ENCODE peak calls at places on chromosomes 3 and 15, in five cellular contexts. B, R, V, U and F are unnamed samples.

GRCh38 chr3:42012935-42013651 is 51.2 kb upstream of the ULK4 start:
- DNase-seq in B (peak; percentile 59), R (no peak), V (peak; percentile 56), U (peak; percentile 86), F (peak; percentile 86)

GRCh38 chr3:33722626-33723370 is 4.7 kb upstream of the CLASP2 start:
- DNase-seq in B (no peak), R (no peak), V (no peak), U (no peak), F (no peak)

GRCh38 chr3:132006605-132007204 is 28.1 kb downstream of the CPNE4 start:
- DNase-seq in B (peak; percentile 71), R (no peak), V (no peak), U (no peak), F (peak; percentile 3)

GRCh38 chr3:122609798-122610559 is 32.5 kb downstream of the PARP15 start:
- DNase-seq in B (peak; percentile 70), R (no peak), V (no peak), U (no peak), F (no peak)

GRCh38 chr15:46344115-46344749 is 709.4 kb downstream of the SQOR start:
- DNase-seq in B (no peak), R (no peak), V (no peak), U (no peak), F (no peak)

GRCh38 chr3:99562138-99562537 is 76.3 kb upstream of the COL8A1 start:
- DNase-seq in B (peak; percentile 56), R (no peak), V (no peak), U (peak; percentile 48), F (no peak)

GRCh38 chr15:70508561-70509281 is 254.6 kb downstream of the UACA start:
- DNase-seq in B (peak; percentile 97), R (no peak), V (no peak), U (no peak), F (peak; percentile 45)

GRCh38 chr3:194518652-194519051 is 31.9 kb upstream of the ATP13A3 start:
- DNase-seq in B (peak; percentile 26), R (no peak), V (no peak), U (no peak), F (no peak)

GRCh38 chr15:58517682-58518525 is 86.1 kb downstream of the LIPC start:
- DNase-seq in B (no peak), R (no peak), V (no peak), U (no peak), F (no peak)

GRCh38 chr15:101556273-101556672 is 66.8 kb upstream of the PCSK6 start:
- DNase-seq in B (no peak), R (no peak), V (no peak), U (no peak), F (no peak)

GRCh38 chr3:88991496-88991895 is 115.9 kb upstream of the EPHA3 start:
- DNase-seq in B (peak; percentile 6), R (no peak), V (no peak), U (no peak), F (no peak)

GRCh38 chr3:107325446-107325845 is 51.8 kb upstream of the CCDC54 start:
- DNase-seq in B (no peak), R (no peak), V (no peak), U (no peak), F (no peak)

GRCh38 chr3:55488398-55489055 is 1.4 kb upstream of the WNT5A start:
- DNase-seq in B (peak; percentile 74), R (peak; percentile 14), V (peak; percentile 84), U (peak; percentile 71), F (peak; percentile 2)

GRCh38 chr15:52002351-52002750 is 16.7 kb upstream of the MAPK6 start:
- DNase-seq in B (no peak), R (no peak), V (no peak), U (no peak), F (no peak)

GRCh38 chr3:11640009-11640673 is 3.6 kb downstream of the VGLL4 start:
- DNase-seq in B (no peak), R (no peak), V (no peak), U (no peak), F (no peak)

GRCh38 chr15:77226652-77227051 is 155.7 kb upstream of the TSPAN3 start:
- DNase-seq in B (no peak), R (no peak), V (no peak), U (no peak), F (no peak)

GRCh38 chr3:102614580-102614979 is 179.8 kb downstream of the ZPLD1 start:
- DNase-seq in B (no peak), R (no peak), V (no peak), U (no peak), F (no peak)